ENCODE peak calls at places on chromosomes 16 and 17, in four cellular contexts. One of them, this sample, is unnamed.

GRCh38 chr17:44501866-44502265 is 1.3 kb downstream of the GPATCH8 start:
- DNase-seq in heart left ventricle: no peak
- DNase-seq in mammary epithelial cell: peak; percentile 11
- DNase-seq in kidney: no peak
- DNase-seq in this sample: peak; percentile 11

GRCh38 chr17:37888881-37889280 is 35.3 kb upstream of the TBC1D3K start:
- DNase-seq in kidney: no peak
- DNase-seq in mammary epithelial cell: peak; percentile 68
- DNase-seq in heart left ventricle: no peak
- DNase-seq in this sample: peak; percentile 72

GRCh38 chr17:59558953-59559352 is 6.5 kb upstream of the DHX40 start:
- DNase-seq in heart left ventricle: no peak
- DNase-seq in mammary epithelial cell: no peak
- DNase-seq in kidney: no peak
- DNase-seq in this sample: no peak

GRCh38 chr16:88839745-88840588 is 16.8 kb downstream of the GALNS start:
- DNase-seq in mammary epithelial cell: no peak
- DNase-seq in heart left ventricle: no peak
- DNase-seq in kidney: no peak
- DNase-seq in this sample: no peak

GRCh38 chr17:9240659-9241370 is 219.5 kb downstream of the NTN1 start:
- DNase-seq in kidney: peak; percentile 91
- DNase-seq in mammary epithelial cell: no peak
- DNase-seq in heart left ventricle: peak; percentile 79
- DNase-seq in this sample: no peak

GRCh38 chr16:7470344-7470743 is 137.7 kb downstream of the RBFOX1 start:
- DNase-seq in kidney: no peak
- DNase-seq in heart left ventricle: no peak
- DNase-seq in mammary epithelial cell: no peak
- DNase-seq in this sample: no peak

GRCh38 chr17:37516131-37516561 is 26.5 kb downstream of the DUSP14 start:
- DNase-seq in heart left ventricle: no peak
- DNase-seq in kidney: no peak
- DNase-seq in mammary epithelial cell: no peak
- DNase-seq in this sample: peak; percentile 65

GRCh38 chr16:50908468-50908867 is 166.6 kb downstream of the CYLD start:
- DNase-seq in heart left ventricle: no peak
- DNase-seq in kidney: no peak
- DNase-seq in mammary epithelial cell: no peak
- DNase-seq in this sample: no peak

GRCh38 chr17:58020401-58020800 is 13.4 kb upstream of the SRSF1 start:
- DNase-seq in mammary epithelial cell: no peak
- DNase-seq in heart left ventricle: no peak
- DNase-seq in kidney: no peak
- DNase-seq in this sample: no peak

GRCh38 chr17:45857977-45858708 is 13.5 kb downstream of the SPPL2C start:
- DNase-seq in mammary epithelial cell: peak; percentile 24
- DNase-seq in kidney: no peak
- DNase-seq in heart left ventricle: no peak
- DNase-seq in this sample: no peak

GRCh38 chr16:69179255-69180010 is 7.5 kb upstream of the SNTB2 start:
- DNase-seq in kidney: peak; percentile 89
- DNase-seq in mammary epithelial cell: peak; percentile 53
- DNase-seq in heart left ventricle: no peak
- DNase-seq in this sample: peak; percentile 21

GRCh38 chr16:78275420-78275819 is 176.0 kb downstream of the WWOX start:
- DNase-seq in heart left ventricle: no peak
- DNase-seq in mammary epithelial cell: no peak
- DNase-seq in kidney: no peak
- DNase-seq in this sample: no peak

GRCh38 chr16:84699147-84699711 is 571 bp upstream of the USP10 start:
- DNase-seq in kidney: no peak
- DNase-seq in heart left ventricle: no peak
- DNase-seq in mammary epithelial cell: peak; percentile 12
- DNase-seq in this sample: no peak

GRCh38 chr16:1152651-1153259 is at the start of gene CACNA1H:
- DNase-seq in kidney: no peak
- DNase-seq in heart left ventricle: no peak
- DNase-seq in mammary epithelial cell: no peak
- DNase-seq in this sample: no peak

GRCh38 chr17:4492762-4493561 is 5.7 kb upstream of the SPNS2 start:
- DNase-seq in mammary epithelial cell: peak; percentile 32
- DNase-seq in heart left ventricle: no peak
- DNase-seq in kidney: peak; percentile 83
- DNase-seq in this sample: peak; percentile 75

GRCh38 chr16:76441391-76441790 is 164.2 kb downstream of the CNTNAP4 start:
- DNase-seq in heart left ventricle: no peak
- DNase-seq in mammary epithelial cell: no peak
- DNase-seq in kidney: no peak
- DNase-seq in this sample: no peak

GRCh38 chr16:49821156-49821555 is 34.8 kb downstream of the ZNF423 start:
- DNase-seq in kidney: no peak
- DNase-seq in mammary epithelial cell: no peak
- DNase-seq in heart left ventricle: no peak
- DNase-seq in this sample: no peak

GRCh38 chr17:17812211-17813054 is 24.4 kb downstream of the SREBF1 start:
- DNase-seq in mammary epithelial cell: peak; percentile 59
- DNase-seq in kidney: peak; percentile 86
- DNase-seq in heart left ventricle: peak; percentile 89
- DNase-seq in this sample: no peak

GRCh38 chr17:9389116-9389515 is 186.5 kb downstream of the STX8 start:
- DNase-seq in mammary epithelial cell: peak; percentile 98
- DNase-seq in heart left ventricle: no peak
- DNase-seq in kidney: no peak
- DNase-seq in this sample: peak; percentile 97

GRCh38 chr16:48184681-48185080 is 28.9 kb upstream of the ABCC12 start:
- DNase-seq in mammary epithelial cell: peak; percentile 50
- DNase-seq in kidney: no peak
- DNase-seq in heart left ventricle: no peak
- DNase-seq in this sample: no peak

GRCh38 chr16:82980810-82981209 is 354.0 kb downstream of the CDH13 start:
- DNase-seq in heart left ventricle: no peak
- DNase-seq in mammary epithelial cell: no peak
- DNase-seq in kidney: no peak
- DNase-seq in this sample: no peak
- H3K27ac ChIP-seq in heart left ventricle: no peak overlapping the region
- H3K27ac ChIP-seq in mammary epithelial cell: no peak overlapping the region
- H3K27ac ChIP-seq in kidney: no peak overlapping the region
- H3K27ac ChIP-seq in this sample: no peak overlapping the region

GRCh38 chr16:3734758-3735221 is 17.5 kb upstream of the TRAP1 start:
- DNase-seq in heart left ventricle: no peak
- DNase-seq in mammary epithelial cell: no peak
- DNase-seq in kidney: no peak
- DNase-seq in this sample: no peak
- TF ChIP-seq CTCF in heart left ventricle: no peak
- TF ChIP-seq CTCF in mammary epithelial cell: no peak
- TF ChIP-seq CTCF in kidney: no peak
- TF ChIP-seq CTCF in this sample: no peak

GRCh38 chr17:13545941-13546340 is 55.8 kb downstream of the HS3ST3A1 start:
- DNase-seq in mammary epithelial cell: no peak
- DNase-seq in heart left ventricle: no peak
- DNase-seq in kidney: no peak
- DNase-seq in this sample: no peak

GRCh38 chr17:13541032-13541480 is 60.7 kb downstream of the HS3ST3A1 start:
- DNase-seq in mammary epithelial cell: peak; percentile 89
- DNase-seq in kidney: no peak
- DNase-seq in heart left ventricle: no peak
- DNase-seq in this sample: no peak

GRCh38 chr17:13542612-13543011 is 59.1 kb downstream of the HS3ST3A1 start:
- DNase-seq in kidney: no peak
- DNase-seq in mammary epithelial cell: no peak
- DNase-seq in heart left ventricle: no peak
- DNase-seq in this sample: no peak

GRCh38 chr17:13544292-13544691 is 57.4 kb downstream of the HS3ST3A1 start:
- DNase-seq in kidney: no peak
- DNase-seq in heart left ventricle: no peak
- DNase-seq in mammary epithelial cell: peak; percentile 89
- DNase-seq in this sample: peak; percentile 59

GRCh38 chr17:13544755-13545154 is 57.0 kb downstream of the HS3ST3A1 start:
- DNase-seq in heart left ventricle: no peak
- DNase-seq in mammary epithelial cell: no peak
- DNase-seq in kidney: no peak
- DNase-seq in this sample: no peak
- H3K27ac ChIP-seq in heart left ventricle: no peak overlapping the region
- H3K27ac ChIP-seq in mammary epithelial cell: peak overlapping the region; percentile 66
- H3K27ac ChIP-seq in kidney: no peak overlapping the region
- H3K27ac ChIP-seq in this sample: no peak overlapping the region

GRCh38 chr17:35433075-35433894 is 985 bp upstream of the SLFN12 start:
- DNase-seq in heart left ventricle: peak; percentile 76
- DNase-seq in mammary epithelial cell: peak; percentile 95
- DNase-seq in kidney: peak; percentile 79
- DNase-seq in this sample: peak; percentile 99
- TF ChIP-seq CTCF in heart left ventricle: no peak
- TF ChIP-seq CTCF in mammary epithelial cell: no peak
- TF ChIP-seq CTCF in kidney: no peak
- TF ChIP-seq CTCF in this sample: peak; percentile 33

GRCh38 chr17:522912-523311 is 170.3 kb upstream of the RPH3AL start:
- DNase-seq in mammary epithelial cell: no peak
- DNase-seq in kidney: no peak
- DNase-seq in heart left ventricle: no peak
- DNase-seq in this sample: no peak

GRCh38 chr17:527247-527646 is 174.6 kb upstream of the RPH3AL start:
- DNase-seq in mammary epithelial cell: no peak
- DNase-seq in heart left ventricle: no peak
- DNase-seq in kidney: no peak
- DNase-seq in this sample: no peak

GRCh38 chr17:521561-522325 is 169.1 kb upstream of the RPH3AL start:
- DNase-seq in mammary epithelial cell: no peak
- DNase-seq in kidney: no peak
- DNase-seq in heart left ventricle: no peak
- DNase-seq in this sample: no peak

GRCh38 chr17:521168-521525 is 168.5 kb upstream of the RPH3AL start:
- DNase-seq in heart left ventricle: no peak
- DNase-seq in kidney: no peak
- DNase-seq in mammary epithelial cell: no peak
- DNase-seq in this sample: no peak

GRCh38 chr17:524570-524969 is 172.0 kb upstream of the RPH3AL start:
- DNase-seq in mammary epithelial cell: no peak
- DNase-seq in heart left ventricle: no peak
- DNase-seq in kidney: no peak
- DNase-seq in this sample: no peak
- H3K27ac ChIP-seq in mammary epithelial cell: no peak overlapping the region
- H3K27ac ChIP-seq in heart left ventricle: no peak overlapping the region
- H3K27ac ChIP-seq in kidney: no peak overlapping the region
- H3K27ac ChIP-seq in this sample: no peak overlapping the region

GRCh38 chr16:74716355-74716754 is 15.7 kb upstream of the MLKL start:
- DNase-seq in mammary epithelial cell: no peak
- DNase-seq in heart left ventricle: no peak
- DNase-seq in kidney: no peak
- DNase-seq in this sample: no peak

GRCh38 chr16:74717367-74717766 is 16.7 kb upstream of the MLKL start:
- DNase-seq in kidney: no peak
- DNase-seq in heart left ventricle: no peak
- DNase-seq in mammary epithelial cell: no peak
- DNase-seq in this sample: no peak

GRCh38 chr16:74718140-74718539 is 17.5 kb upstream of the MLKL start:
- DNase-seq in kidney: no peak
- DNase-seq in heart left ventricle: no peak
- DNase-seq in mammary epithelial cell: no peak
- DNase-seq in this sample: no peak

GRCh38 chr16:74720579-74720978 is 19.9 kb upstream of the MLKL start:
- DNase-seq in heart left ventricle: no peak
- DNase-seq in mammary epithelial cell: no peak
- DNase-seq in kidney: no peak
- DNase-seq in this sample: no peak

DNA sequence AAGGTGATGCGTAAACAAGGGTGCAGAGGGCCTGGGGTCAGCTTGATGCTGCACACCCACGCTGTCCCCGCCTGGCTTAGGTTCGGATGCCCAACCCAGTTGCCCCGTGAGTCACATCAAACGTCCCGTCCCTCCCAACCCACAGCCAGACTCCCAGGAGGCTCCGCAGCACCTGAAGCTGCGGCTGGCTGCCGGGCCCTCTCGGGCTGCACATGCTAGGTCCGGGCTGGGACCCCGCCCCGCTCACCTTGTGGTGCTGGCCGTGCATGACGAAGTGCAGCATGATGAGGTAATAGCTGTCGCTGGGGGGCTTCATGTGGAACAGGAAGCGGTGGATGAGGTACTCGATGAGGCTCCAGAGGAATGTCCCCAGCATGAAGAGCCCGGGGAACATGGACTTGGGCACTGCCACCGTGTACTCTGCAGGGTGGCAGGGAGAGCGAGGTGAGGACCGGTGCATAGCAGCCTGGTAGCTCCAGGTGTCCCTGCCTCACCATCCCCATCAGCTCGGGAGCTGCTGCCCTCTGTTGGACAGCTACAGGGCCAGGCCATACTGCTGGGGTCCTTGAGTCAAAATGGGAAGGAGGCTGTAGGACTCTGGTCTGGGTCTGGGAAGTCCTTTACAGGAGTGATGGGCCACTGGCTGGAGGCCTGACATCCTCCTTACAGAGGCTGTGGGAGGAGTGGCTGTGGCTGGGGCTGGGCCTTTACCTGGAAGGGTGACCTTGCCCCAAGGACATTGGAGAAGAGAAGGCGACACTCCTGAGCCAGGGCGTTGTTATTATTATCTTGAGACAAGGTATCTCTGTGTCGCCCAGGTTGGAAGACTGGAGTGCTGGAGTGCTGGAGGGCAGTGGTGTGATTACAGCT is 18.3 kb upstream of the MLKL start:
- DNase-seq in kidney: no peak
- DNase-seq in heart left ventricle: no peak
- DNase-seq in mammary epithelial cell: no peak
- DNase-seq in this sample: no peak
- TF ChIP-seq CTCF in kidney: no peak
- TF ChIP-seq CTCF in heart left ventricle: no peak
- TF ChIP-seq CTCF in mammary epithelial cell: no peak
- TF ChIP-seq CTCF in this sample: peak; percentile 11

DNA sequence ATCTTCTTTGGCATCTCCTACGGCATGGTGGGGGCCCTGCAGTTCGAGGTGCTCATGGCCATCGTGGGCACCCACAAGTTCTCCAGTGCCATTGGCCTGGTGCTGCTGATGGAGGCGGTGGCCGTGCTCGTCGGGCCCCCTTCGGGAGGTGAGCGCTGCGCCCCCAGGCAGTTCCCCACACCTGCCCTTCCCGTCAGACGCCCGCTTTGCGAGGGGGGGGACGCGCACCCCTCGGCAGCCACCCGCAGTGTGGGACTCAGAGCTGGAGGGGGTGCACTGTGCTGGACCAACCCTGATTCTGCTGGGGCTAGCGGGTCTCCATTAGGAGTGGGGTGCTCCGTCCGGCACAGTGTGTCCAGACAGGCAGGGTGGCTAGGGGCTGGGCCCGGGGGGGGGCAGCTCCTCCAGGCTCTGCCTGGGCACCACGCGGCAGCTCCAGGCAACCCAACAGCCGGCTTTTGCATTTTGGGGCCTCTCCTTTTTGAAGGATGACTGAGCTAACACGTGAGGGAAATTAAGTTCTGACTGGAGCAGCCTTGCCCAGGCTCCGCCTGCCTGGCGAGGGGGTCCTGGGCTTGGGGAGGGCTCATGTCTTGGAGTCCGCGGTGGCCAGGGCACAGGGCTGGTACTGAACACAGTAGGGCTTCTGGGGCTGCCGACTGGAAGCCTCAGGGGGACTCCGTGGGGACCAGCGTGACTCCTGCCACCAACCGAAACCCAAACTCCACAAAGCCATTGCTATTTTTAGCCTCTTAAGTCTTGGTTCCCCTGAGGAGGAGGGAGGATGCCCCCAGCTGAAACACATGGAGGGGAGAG is 9.1 kb downstream of the SLC16A3 start:
- DNase-seq in mammary epithelial cell: no peak
- DNase-seq in heart left ventricle: peak; percentile 62
- DNase-seq in kidney: peak; percentile 79
- DNase-seq in this sample: no peak
- H3K27ac ChIP-seq in mammary epithelial cell: no peak overlapping the region
- H3K27ac ChIP-seq in heart left ventricle: peak overlapping the region; percentile 60
- H3K27ac ChIP-seq in kidney: peak overlapping the region; percentile 67
- H3K27ac ChIP-seq in this sample: peak overlapping the region; percentile 37

This sample was measured in foreskin keratinocyte.